ENCODE peak calls at places on chromosomes 11 and 22, in four cellular contexts. K is HepG2, W is K562, P is HCT116. Q is an unnamed sample.
A peak's percentile ranks its signal among the peaks of the same experiment; 100 is the strongest.

GRCh38 chr22:41560095-41560487 is 719 bp upstream of the CSDC2 start:
- DNase-seq in K (no peak), W (no peak), P (no peak), Q (no peak)

GRCh38 chr11:15826826-15827225 is 529.5 kb downstream of the SOX6 start:
- DNase-seq in K (no peak), P (peak; percentile 4), W (peak; percentile 58), Q (no peak)

GRCh38 chr11:101096036-101096704 is 33.4 kb downstream of the PGR start:
- DNase-seq in W (peak; percentile 8), K (no peak), P (no peak), Q (peak; percentile 85)

GRCh38 chr22:28112548-28113043 is 193.5 kb upstream of the PITPNB start:
- DNase-seq in K (peak; percentile 25), P (peak; percentile 48), W (peak; percentile 60), Q (no peak)

GRCh38 chr11:78940500-78941225 is 366.0 kb upstream of the NARS2 start:
- DNase-seq in K (peak; percentile 10), W (no peak), P (no peak), Q (no peak)

GRCh38 chr11:102836290-102836875 is 7.0 kb downstream of the MMP3 start:
- DNase-seq in W (no peak), P (no peak), K (no peak), Q (no peak)

GRCh38 chr22:45475063-45475747 is 27.5 kb upstream of the FBLN1 start:
- DNase-seq in P (no peak), W (no peak), K (no peak), Q (no peak)

GRCh38 chr11:77065878-77066228 is 918 bp upstream of the CAPN5 start:
- DNase-seq in W (no peak), K (no peak), P (no peak), Q (no peak)

GRCh38 chr11:72627594-72628281 is 46.5 kb downstream of the PDE2A start:
- DNase-seq in K (no peak), P (no peak), W (no peak), Q (no peak)

GRCh38 chr22:49015993-49016908 is 811.4 kb downstream of the BRD1 start:
- DNase-seq in K (peak; percentile 27), W (no peak), P (no peak), Q (no peak)

GRCh38 chr11:61173456-61173855 is 12.2 kb upstream of the VPS37C start:
- DNase-seq in W (peak; percentile 57), P (no peak), K (peak; percentile 41), Q (peak; percentile 89)

GRCh38 chr22:29148036-29148435 is 57.7 kb upstream of the EMID1 start:
- DNase-seq in K (no peak), W (no peak), P (no peak), Q (no peak)

GRCh38 chr11:66612458-66612857 is 4.0 kb upstream of the RBM14 start:
- DNase-seq in K (no peak), P (no peak), W (no peak), Q (no peak)

GRCh38 chr11:133306019-133306418 is 226.3 kb downstream of the OPCML start:
- DNase-seq in W (no peak), K (no peak), P (no peak), Q (peak; percentile 68)

GRCh38 chr11:128523616-128524015 is 63.7 kb downstream of the ETS1 start:
- DNase-seq in K (no peak), P (no peak), W (no peak), Q (no peak)

GRCh38 chr11:73246303-73246702 is 25.8 kb upstream of the P2RY6 start:
- DNase-seq in K (no peak), W (no peak), P (no peak), Q (no peak)

GRCh38 chr11:100870138-100870537 is 183.1 kb downstream of the ARHGAP42 start:
- DNase-seq in P (no peak), W (no peak), K (no peak), Q (no peak)

GRCh38 chr11:134655189-134655937 is 243.3 kb upstream of the B3GAT1 start:
- DNase-seq in W (no peak), K (no peak), P (no peak), Q (no peak)

GRCh38 chr11:65553301-65554001 is 4.7 kb downstream of the LTBP3 start:
- DNase-seq in P (no peak), K (no peak), W (peak; percentile 75), Q (no peak)

GRCh38 chr11:47035108-47035507 is 98.5 kb downstream of the CSTPP1 start:
- DNase-seq in P (no peak), K (no peak), W (no peak), Q (no peak)

GRCh38 chr22:35611891-35612576 is 5.1 kb downstream of the MB start:
- DNase-seq in P (no peak), K (no peak), W (no peak), Q (no peak)

GRCh38 chr11:28448186-28448585 is 340.0 kb downstream of the METTL15 start:
- DNase-seq in W (no peak), P (no peak), K (no peak), Q (peak; percentile 65)

GRCh38 chr11:117075186-117075585 is 23.0 kb downstream of the SIK3 start:
- DNase-seq in W (no peak), P (no peak), K (no peak), Q (no peak)

GRCh38 chr11:65569164-65569972 is 909 bp upstream of the ZNRD2 start:
- DNase-seq in W (no peak), P (no peak), K (no peak), Q (no peak)

GRCh38 chr11:117271208-117271607 is 19.9 kb upstream of the BACE1-AS start:
- DNase-seq in K (peak; percentile 44), P (no peak), W (no peak), Q (no peak)

GRCh38 chr11:63906585-63906984 is 10.4 kb downstream of the RCOR2 start:
- DNase-seq in P (no peak), W (peak; percentile 52), K (no peak), Q (peak; percentile 41)

GRCh38 chr22:44309137-44309536 is 3.6 kb downstream of the SHISAL1 start:
- DNase-seq in K (no peak), W (no peak), P (peak; percentile 7), Q (no peak)

GRCh38 chr11:108587109-108587508 is 6.5 kb downstream of the EXPH5 start:
- DNase-seq in P (no peak), K (no peak), W (no peak), Q (no peak)

GRCh38 chr22:20549232-20549841 is 41.9 kb downstream of the MED15 start:
- DNase-seq in P (no peak), K (no peak), W (peak; percentile 49), Q (no peak)

GRCh38 chr11:35943761-35944502 is at the start of gene LDLRAD3:
- DNase-seq in W (peak; percentile 79), P (peak; percentile 37), K (peak; percentile 20), Q (peak; percentile 91)

GRCh38 chr11:7512525-7513209 is 1.1 kb upstream of the PPFIBP2 start:
- DNase-seq in K (peak; percentile 13), P (no peak), W (peak; percentile 10), Q (no peak)

GRCh38 chr11:1564535-1565172 is 7.4 kb downstream of the DUSP8 start:
- DNase-seq in P (no peak), W (peak; percentile 79), K (no peak), Q (no peak)

DNA sequence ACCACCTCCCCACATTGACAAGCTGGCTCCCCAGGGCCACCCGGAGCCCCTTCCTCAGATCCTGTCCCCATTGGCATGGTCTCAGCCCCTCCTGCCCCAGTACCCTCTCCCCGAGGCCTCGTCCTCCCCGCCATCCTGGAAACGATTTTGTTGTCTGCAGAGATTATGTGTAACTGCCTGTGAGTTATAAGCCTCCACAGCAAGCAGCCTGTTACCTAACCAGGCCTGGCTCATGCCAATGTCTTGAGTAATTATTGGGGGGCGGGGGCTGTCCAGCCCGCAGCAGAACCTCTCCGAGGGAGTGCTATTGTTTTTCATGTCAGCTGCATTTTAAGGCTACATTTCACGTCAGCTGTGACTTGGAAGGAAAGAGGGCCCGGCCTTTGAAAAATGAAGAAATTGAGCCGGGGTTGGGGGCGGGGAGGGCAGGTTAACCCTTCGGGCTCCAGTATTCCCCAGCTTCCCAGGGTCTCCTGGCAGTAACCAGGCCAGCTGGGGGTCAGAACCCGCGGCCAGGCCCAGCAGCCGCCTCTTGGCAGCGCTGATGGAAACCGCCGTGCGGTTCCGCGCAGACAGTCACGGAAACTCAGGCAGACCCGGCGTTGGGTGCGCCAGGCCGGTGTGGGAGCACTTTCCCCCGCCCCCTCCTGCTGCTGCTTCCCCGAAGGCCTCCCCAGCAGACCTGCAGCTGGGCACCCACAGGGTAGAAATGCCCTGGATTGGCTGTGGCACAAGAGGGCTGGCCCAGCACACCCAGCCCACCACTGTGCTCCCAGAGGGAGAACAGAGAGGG is 59.5 kb downstream of the CDKN1C start:
- DNase-seq in W (no peak), K (peak; percentile 60), P (no peak), Q (peak; percentile 24)
- TF ChIP-seq JUND in W (no peak), K (no peak), P (no peak), Q (no peak)

GRCh38 chr22:23090079-23090835 is 19.9 kb downstream of the GNAZ start:
- DNase-seq in K (no peak), W (no peak), P (no peak), Q (no peak)
- TF ChIP-seq JUND in K (no peak), W (no peak), P (no peak), Q (no peak)

GRCh38 chr11:68976563-68976962 is 4.2 kb downstream of the MRGPRD start:
- DNase-seq in P (no peak), W (no peak), K (no peak), Q (no peak)
- TF ChIP-seq JUND in P (no peak), W (no peak), K (no peak), Q (no peak)

GRCh38 chr11:121535122-121535796 is 82.5 kb upstream of the SORL1-AS1 start:
- DNase-seq in K (no peak), W (no peak), P (no peak), Q (no peak)
- TF ChIP-seq JUND in K (no peak), W (no peak), P (no peak), Q (no peak)

GRCh38 chr11:114054830-114055229 is 4.7 kb upstream of the ZBTB16 start:
- DNase-seq in K (no peak), P (no peak), W (no peak), Q (no peak)

GRCh38 chr11:114050258-114050927 is 9.1 kb upstream of the ZBTB16 start:
- DNase-seq in P (no peak), K (no peak), W (no peak), Q (no peak)

GRCh38 chr11:114053406-114053805 is 6.1 kb upstream of the ZBTB16 start:
- DNase-seq in K (no peak), W (no peak), P (no peak), Q (no peak)

GRCh38 chr11:114051558-114051957 is 8.0 kb upstream of the ZBTB16 start:
- DNase-seq in W (no peak), P (no peak), K (no peak), Q (no peak)

GRCh38 chr11:114052160-114052559 is 7.4 kb upstream of the ZBTB16 start:
- DNase-seq in K (no peak), P (no peak), W (no peak), Q (no peak)
- TF ChIP-seq JUND in K (no peak), P (no peak), W (no peak), Q (no peak)

DNA sequence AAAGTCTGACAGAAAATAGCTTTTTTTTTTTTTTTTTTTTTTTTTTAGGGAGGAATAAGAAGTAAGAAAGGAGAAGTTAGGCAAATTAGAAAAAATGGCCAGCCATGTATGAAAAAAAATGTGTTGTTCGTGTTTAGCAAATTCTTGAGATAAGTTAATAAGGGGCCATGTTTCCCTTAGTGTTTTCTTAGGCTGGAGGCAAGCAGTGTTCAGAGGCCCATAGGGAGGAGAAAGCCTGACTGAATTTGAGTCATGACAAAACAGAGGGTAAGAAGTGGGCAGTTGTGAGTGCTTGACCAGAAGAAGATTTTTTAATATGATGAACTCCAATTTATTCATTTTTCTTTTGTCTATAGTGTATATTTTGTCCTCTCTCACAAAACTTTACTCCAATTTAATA is 766.4 kb downstream of the FAM181B start:
- DNase-seq in K (no peak), W (no peak), P (no peak), Q (no peak)
- TF ChIP-seq JUND in K (no peak), W (no peak), P (no peak), Q (no peak)

GRCh38 chr22:33073989-33074391 is 15.8 kb upstream of the SYN3 start:
- DNase-seq in W (no peak), K (no peak), P (no peak), Q (no peak)
- TF ChIP-seq JUND in W (no peak), K (no peak), P (no peak), Q (no peak)

Q was measured in T47D.